ENCODE peak calls at places on chromosomes 3 and 15, in four cellular contexts. One of them, this sample, is unnamed. For H3K4me1, the result is how much of the 10 kb centered on the place peaks cover.

GRCh38 chr3:48656061-48656840 is 6.4 kb downstream of the CELSR3 start:
- DNase-seq in tibial nerve: peak
- DNase-seq in prostate gland: peak
- DNase-seq in heart left ventricle: peak
- DNase-seq in this sample: peak

GRCh38 chr15:56971571-56971970 is 53.1 kb downstream of the TCF12 start:
- DNase-seq in prostate gland: no peak
- DNase-seq in heart left ventricle: no peak
- DNase-seq in tibial nerve: no peak
- DNase-seq in this sample: no peak

GRCh38 chr3:174951023-174951422 is 91.9 kb downstream of the NAALADL2 start:
- DNase-seq in heart left ventricle: no peak
- DNase-seq in tibial nerve: no peak
- DNase-seq in prostate gland: no peak
- DNase-seq in this sample: no peak

GRCh38 chr3:7813412-7813811 is 688.2 kb upstream of the LMCD1 start:
- DNase-seq in heart left ventricle: no peak
- DNase-seq in prostate gland: no peak
- DNase-seq in tibial nerve: no peak
- DNase-seq in this sample: no peak

GRCh38 chr3:22322861-22323260 is 571.9 kb upstream of the ZNF385D start:
- DNase-seq in tibial nerve: no peak
- DNase-seq in heart left ventricle: no peak
- DNase-seq in prostate gland: no peak
- DNase-seq in this sample: no peak

GRCh38 chr3:28745904-28746617 is 397.4 kb upstream of the AZI2 start:
- DNase-seq in prostate gland: no peak
- DNase-seq in tibial nerve: no peak
- DNase-seq in heart left ventricle: peak
- DNase-seq in this sample: no peak

GRCh38 chr3:195096053-195096452 is 174.9 kb downstream of the XXYLT1 start:
- DNase-seq in prostate gland: no peak
- DNase-seq in tibial nerve: no peak
- DNase-seq in heart left ventricle: no peak
- DNase-seq in this sample: no peak

GRCh38 chr3:35651456-35651855 is 12.1 kb downstream of the ARPP21 start:
- DNase-seq in tibial nerve: no peak
- DNase-seq in heart left ventricle: no peak
- DNase-seq in prostate gland: no peak
- DNase-seq in this sample: no peak

GRCh38 chr15:43775411-43775965 is 1.3 kb downstream of the ELL3 start:
- DNase-seq in heart left ventricle: no peak
- DNase-seq in prostate gland: peak
- DNase-seq in tibial nerve: no peak
- DNase-seq in this sample: no peak

GRCh38 chr15:80172401-80172800 is 19.6 kb downstream of the FAH start:
- DNase-seq in heart left ventricle: no peak
- DNase-seq in tibial nerve: no peak
- DNase-seq in prostate gland: no peak
- DNase-seq in this sample: no peak

GRCh38 chr15:31278544-31279220 is 48.0 kb upstream of the KLF13 start:
- DNase-seq in tibial nerve: no peak
- DNase-seq in heart left ventricle: peak
- DNase-seq in prostate gland: peak
- DNase-seq in this sample: peak

GRCh38 chr3:134567605-134568004 is 81.7 kb downstream of the CEP63 start:
- DNase-seq in heart left ventricle: no peak
- DNase-seq in tibial nerve: no peak
- DNase-seq in prostate gland: no peak
- DNase-seq in this sample: no peak

GRCh38 chr15:95848126-95848525 is 482.4 kb upstream of the NR2F2 start:
- DNase-seq in heart left ventricle: no peak
- DNase-seq in prostate gland: no peak
- DNase-seq in tibial nerve: no peak
- DNase-seq in this sample: no peak

GRCh38 chr15:29560896-29561295 is 261.4 kb downstream of the TJP1 start:
- DNase-seq in tibial nerve: no peak
- DNase-seq in heart left ventricle: no peak
- DNase-seq in prostate gland: no peak
- DNase-seq in this sample: no peak

GRCh38 chr3:138127636-138128365 is 4.4 kb downstream of the A4GNT start:
- DNase-seq in prostate gland: no peak
- DNase-seq in heart left ventricle: no peak
- DNase-seq in tibial nerve: no peak
- DNase-seq in this sample: no peak

GRCh38 chr3:78279066-78279465 is 1239.2 kb downstream of the ROBO2 start:
- DNase-seq in tibial nerve: no peak
- DNase-seq in heart left ventricle: no peak
- DNase-seq in prostate gland: no peak
- DNase-seq in this sample: no peak

GRCh38 chr3:115040673-115041286 is 106.3 kb downstream of the ZBTB20 start:
- DNase-seq in heart left ventricle: peak
- DNase-seq in prostate gland: no peak
- DNase-seq in tibial nerve: peak
- DNase-seq in this sample: peak

GRCh38 chr3:29822051-29822450 is 541.2 kb downstream of the RBMS3 start:
- DNase-seq in heart left ventricle: no peak
- DNase-seq in prostate gland: no peak
- DNase-seq in tibial nerve: no peak
- DNase-seq in this sample: no peak

GRCh38 chr3:174072675-174073074 is 675.1 kb downstream of the NLGN1 start:
- DNase-seq in prostate gland: no peak
- DNase-seq in tibial nerve: no peak
- DNase-seq in heart left ventricle: no peak
- DNase-seq in this sample: no peak

GRCh38 chr15:59453474-59454215 is 15.7 kb downstream of the FAM81A start:
- DNase-seq in heart left ventricle: no peak
- DNase-seq in tibial nerve: no peak
- DNase-seq in prostate gland: no peak
- DNase-seq in this sample: no peak

GRCh38 chr3:181710581-181711255 is 1.0 kb upstream of the SOX2 start:
- DNase-seq in tibial nerve: no peak
- DNase-seq in prostate gland: no peak
- DNase-seq in heart left ventricle: no peak
- DNase-seq in this sample: peak

GRCh38 chr15:48861813-48862431 is 16.0 kb upstream of the EID1 start:
- DNase-seq in tibial nerve: no peak
- DNase-seq in prostate gland: no peak
- DNase-seq in heart left ventricle: peak
- DNase-seq in this sample: no peak

GRCh38 chr15:66700802-66701421 is 1.1 kb upstream of the SMAD6 start:
- DNase-seq in heart left ventricle: peak
- DNase-seq in prostate gland: peak
- DNase-seq in tibial nerve: peak
- DNase-seq in this sample: peak
- TF ChIP-seq POLR2A in heart left ventricle: no peak
- TF ChIP-seq POLR2A in prostate gland: peak
- TF ChIP-seq POLR2A in tibial nerve: no peak
- TF ChIP-seq POLR2A in this sample: no peak

DNA sequence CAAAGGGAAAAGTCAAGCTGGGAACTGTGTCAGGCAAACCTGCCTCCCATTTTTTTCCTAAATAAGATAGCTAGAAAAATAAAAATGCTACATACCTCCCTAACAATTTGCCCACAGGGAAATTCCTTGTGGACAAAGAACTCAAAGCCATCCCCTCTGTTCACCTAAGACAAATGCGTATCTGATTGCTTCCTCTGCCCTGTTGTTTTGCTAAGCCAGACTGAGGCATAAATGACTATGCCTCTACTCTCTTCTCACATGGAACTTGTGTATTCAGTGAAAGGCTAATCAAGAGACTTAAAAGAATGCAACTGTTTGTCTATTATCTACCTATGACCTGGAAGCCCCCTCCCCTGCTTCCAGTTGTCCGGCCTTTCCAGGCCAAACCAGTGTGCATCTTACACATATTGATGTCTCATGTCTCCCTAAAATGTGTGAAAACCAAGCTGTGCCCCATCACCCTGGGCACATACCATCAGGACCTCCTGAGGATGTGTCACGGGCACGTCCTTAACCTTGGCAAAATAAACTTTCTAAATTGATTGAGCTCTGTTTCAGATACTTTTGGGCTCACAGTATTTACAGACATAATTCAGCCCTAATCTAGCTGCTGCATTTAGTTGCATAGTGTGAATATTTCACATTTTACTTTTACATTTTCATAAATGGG is 15.8 kb downstream of the CHD2 start:
- DNase-seq in heart left ventricle: no peak
- DNase-seq in prostate gland: no peak
- DNase-seq in tibial nerve: no peak
- DNase-seq in this sample: no peak
- H3K4me1 ChIP-seq in heart left ventricle: half or more
- H3K4me1 ChIP-seq in prostate gland: under half
- H3K4me1 ChIP-seq in tibial nerve: under half
- H3K4me1 ChIP-seq in this sample: half or more

GRCh38 chr3:165336786-165337185 is 140.6 kb upstream of the SLITRK3 start:
- DNase-seq in prostate gland: no peak
- DNase-seq in tibial nerve: no peak
- DNase-seq in heart left ventricle: no peak
- DNase-seq in this sample: no peak

GRCh38 chr3:165343185-165343584 is 147.0 kb upstream of the SLITRK3 start:
- DNase-seq in prostate gland: no peak
- DNase-seq in heart left ventricle: no peak
- DNase-seq in tibial nerve: no peak
- DNase-seq in this sample: no peak

GRCh38 chr3:165339753-165340152 is 143.6 kb upstream of the SLITRK3 start:
- DNase-seq in prostate gland: no peak
- DNase-seq in tibial nerve: no peak
- DNase-seq in heart left ventricle: no peak
- DNase-seq in this sample: no peak
- TF ChIP-seq CTCF in prostate gland: no peak
- TF ChIP-seq CTCF in tibial nerve: no peak
- TF ChIP-seq CTCF in heart left ventricle: no peak
- TF ChIP-seq CTCF in this sample: no peak

DNA sequence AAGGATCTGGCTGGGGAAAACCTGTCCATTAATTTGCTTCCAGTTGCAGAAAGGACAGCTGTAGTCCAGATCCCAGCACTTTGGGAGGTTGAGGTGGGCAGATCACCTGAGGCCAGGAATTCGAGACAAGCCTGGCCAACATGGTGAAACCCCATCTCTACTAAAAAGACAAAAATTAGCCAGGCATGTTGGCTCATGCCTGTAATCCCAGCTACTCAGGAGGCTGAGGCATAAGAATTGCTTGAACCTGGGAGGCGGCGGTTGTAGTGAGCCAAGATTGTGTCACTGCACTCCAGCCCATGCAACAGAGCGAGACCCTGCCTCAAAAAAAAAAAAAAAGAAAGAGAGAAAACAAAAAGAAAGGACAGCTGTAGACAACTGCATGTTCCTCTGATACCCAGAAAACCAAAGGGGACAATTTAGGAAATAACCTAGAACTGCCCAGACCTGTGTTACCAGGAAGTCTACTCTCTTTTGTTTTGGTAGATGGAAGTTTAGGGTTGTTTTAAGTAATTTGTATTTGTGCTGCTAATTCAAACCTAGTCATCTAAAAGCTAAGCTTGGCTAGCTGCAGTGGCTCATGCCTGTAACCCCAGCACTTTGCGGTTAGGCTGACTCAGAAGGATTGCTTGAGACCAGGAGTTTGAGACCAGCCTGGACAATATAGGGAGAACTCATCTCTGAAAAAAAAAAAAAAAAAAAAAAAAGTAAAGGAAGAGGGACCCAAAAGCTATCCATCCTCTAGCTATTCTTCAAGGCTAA is 22.7 kb downstream of the EXD1 start:
- DNase-seq in tibial nerve: no peak
- DNase-seq in heart left ventricle: no peak
- DNase-seq in prostate gland: no peak
- DNase-seq in this sample: no peak
- TF ChIP-seq POLR2A in tibial nerve: no peak
- TF ChIP-seq POLR2A in heart left ventricle: no peak
- TF ChIP-seq POLR2A in prostate gland: no peak
- TF ChIP-seq POLR2A in this sample: no peak

DNA sequence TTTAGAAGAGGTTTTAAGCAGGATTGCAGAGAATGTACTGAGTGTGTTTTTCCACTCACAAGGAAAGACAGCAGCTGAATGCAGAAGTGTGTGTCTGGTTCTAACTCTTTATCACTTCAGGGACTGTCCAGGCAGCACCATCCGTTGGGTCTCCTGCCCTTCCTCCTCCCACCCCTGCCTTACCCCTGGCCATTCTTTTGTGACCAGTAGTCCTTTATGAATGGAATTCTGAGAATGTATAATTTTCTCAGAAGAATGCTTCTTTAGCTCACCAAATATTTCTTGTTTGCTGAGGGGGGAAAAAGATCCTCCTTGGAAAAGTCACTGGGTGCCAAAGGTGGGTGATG is 70.8 kb downstream of the IGF1R start:
- DNase-seq in prostate gland: no peak
- DNase-seq in heart left ventricle: no peak
- DNase-seq in tibial nerve: no peak
- DNase-seq in this sample: no peak
- H3K4me1 ChIP-seq in prostate gland: under half
- H3K4me1 ChIP-seq in heart left ventricle: half or more
- H3K4me1 ChIP-seq in tibial nerve: under half
- H3K4me1 ChIP-seq in this sample: half or more

This sample was measured in upper lobe of left lung.